ENCODE peak calls at places on chromosome 11, in four cellular contexts. Q is K562, K is IMR-90, A is GM12878. Z is an unnamed sample.

GRCh38 chr11:21121991-21122390 is 452.6 kb downstream of the NELL1 start:
- DNase-seq in Q (no peak), K (no peak), A (no peak), Z (no peak)

GRCh38 chr11:71477637-71478011 is 24.6 kb downstream of the NADSYN1 start:
- DNase-seq in Q (no peak), K (no peak), A (no peak), Z (no peak)

GRCh38 chr11:13923182-13923581 is 39.3 kb upstream of the SPON1 start:
- DNase-seq in Q (no peak), K (no peak), A (no peak), Z (no peak)

GRCh38 chr11:10550503-10550902 is 9.5 kb upstream of the RNF141 start:
- DNase-seq in Q (no peak), K (peak; percentile 82), A (no peak), Z (peak; percentile 39)

GRCh38 chr11:116882386-116882785 is 45.0 kb upstream of the APOA1 start:
- DNase-seq in Q (no peak), K (peak; percentile 93), A (no peak), Z (no peak)

GRCh38 chr11:60914620-60915249 is 777 bp downstream of the TMEM109 start:
- DNase-seq in Q (peak; percentile 35), K (peak; percentile 34), A (no peak), Z (peak; percentile 66)

GRCh38 chr11:118241191-118242098 is 10.7 kb downstream of the MPZL3 start:
- DNase-seq in Q (peak; percentile 77), K (no peak), A (no peak), Z (peak; percentile 93)

GRCh38 chr11:57460017-57460755 is at the start of gene RTN4RL2:
- DNase-seq in Q (peak; percentile 84), K (peak; percentile 45), A (no peak), Z (peak; percentile 36)

GRCh38 chr11:81916459-81916858 is 817.2 kb downstream of the FAM181B start:
- DNase-seq in Q (no peak), K (no peak), A (no peak), Z (no peak)

DNA sequence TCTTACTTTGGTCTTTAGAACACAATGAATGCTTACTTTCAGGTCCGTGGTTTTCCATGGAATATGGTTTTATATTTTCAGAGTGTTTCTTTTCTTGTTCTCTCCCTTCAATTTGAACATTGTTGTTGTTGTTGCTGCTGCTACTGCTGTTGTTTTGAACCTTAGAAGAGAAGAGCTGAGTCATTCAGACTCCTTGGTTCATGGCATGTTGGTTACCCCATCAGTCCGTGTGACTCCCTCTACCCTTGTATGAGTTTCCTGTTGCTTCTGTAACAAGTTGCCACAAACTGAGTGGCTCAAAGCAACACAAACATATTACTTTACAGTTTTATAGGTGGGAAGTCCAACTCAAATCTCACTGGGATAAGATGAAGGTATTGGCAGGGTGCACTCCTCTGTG is 511.0 kb downstream of the INSC start:
- DNase-seq in Q (no peak), K (no peak), A (no peak), Z (no peak)
- TF ChIP-seq FOS in Q (no peak), K (no peak), A (no peak), Z (no peak)

DNA sequence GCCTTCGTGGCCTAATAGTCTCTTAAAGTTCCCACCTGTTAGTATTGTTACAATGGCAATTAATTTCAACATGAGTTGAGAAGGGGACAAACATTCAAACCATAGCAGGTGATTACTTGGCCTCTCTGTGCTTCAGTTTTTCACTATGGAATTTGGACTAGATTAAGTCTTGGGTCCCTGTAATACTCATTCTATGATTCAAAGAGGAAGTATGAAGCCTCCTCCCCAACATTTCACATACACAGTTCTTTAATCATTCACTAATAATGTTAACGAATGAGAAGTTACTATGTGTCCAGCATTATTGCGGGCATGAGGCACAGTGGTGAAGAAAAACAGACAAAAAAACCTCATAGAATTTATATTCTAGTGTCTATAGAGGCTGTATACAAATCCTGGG is 19.9 kb upstream of the USP47 start:
- DNase-seq in Q (no peak), K (peak; percentile 53), A (no peak), Z (no peak)
- TF ChIP-seq FOS in Q (no peak), K (no peak), A (no peak), Z (no peak)

DNA sequence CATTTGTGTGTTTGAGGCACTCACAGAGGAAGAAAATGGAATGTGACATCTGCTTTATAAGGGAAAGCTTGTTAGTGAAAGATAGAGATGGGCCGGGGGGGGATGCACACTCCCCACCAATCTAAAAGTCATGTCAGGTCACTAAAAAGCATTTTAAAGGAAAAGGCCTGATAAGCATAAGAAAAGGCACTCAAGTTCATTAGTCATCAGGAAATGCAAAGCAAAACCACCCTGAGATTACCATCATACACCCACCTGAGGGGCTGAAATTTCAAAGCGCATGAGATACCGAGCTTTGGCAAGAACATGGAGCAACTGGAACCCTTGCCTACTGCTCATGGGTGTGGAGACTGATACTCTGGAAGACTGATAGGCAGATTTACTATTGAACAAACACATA is 77.9 kb upstream of the ANO1 start:
- DNase-seq in Q (no peak), K (no peak), A (no peak), Z (no peak)
- TF ChIP-seq FOS in Q (no peak), K (no peak), A (no peak), Z (no peak)

DNA sequence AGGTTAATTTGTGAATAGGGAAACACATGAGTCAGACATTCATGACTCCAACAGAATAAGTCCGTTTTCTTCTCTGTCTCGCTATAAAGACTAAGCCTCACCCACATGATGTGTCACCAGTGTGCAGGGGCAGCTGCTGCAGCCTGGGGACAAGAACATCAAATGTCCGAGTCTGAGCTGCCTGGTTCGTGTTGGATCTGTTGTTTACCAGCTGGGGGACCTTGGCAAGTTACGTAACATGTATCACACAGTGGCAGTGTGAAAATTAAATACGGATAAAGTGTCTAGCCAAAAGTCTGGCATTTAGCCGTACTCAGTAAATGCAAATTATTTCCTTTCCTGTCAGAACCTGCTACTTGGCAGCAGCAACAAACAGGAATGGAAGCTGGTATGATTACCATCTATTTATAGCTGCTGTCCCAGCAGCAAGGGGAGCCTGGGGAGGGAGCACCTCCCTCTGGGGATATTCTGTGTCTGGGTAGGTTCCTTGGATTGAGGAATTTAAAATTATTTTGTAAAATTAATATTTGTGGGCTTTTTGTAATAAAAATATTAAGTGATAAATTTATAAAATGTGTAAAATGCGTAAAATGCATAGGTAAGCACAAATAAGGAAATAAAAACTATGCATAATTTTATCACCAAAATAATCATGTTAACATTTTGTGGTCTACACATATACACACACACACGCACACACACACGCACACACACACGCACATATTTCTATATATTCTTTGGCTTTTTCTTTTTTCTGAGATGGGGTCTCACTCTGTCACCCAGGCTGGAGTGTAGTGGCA is 1.3 kb upstream of the CLDN25 start:
- DNase-seq in Q (no peak), K (peak; percentile 38), A (no peak), Z (peak; percentile 65)
- TF ChIP-seq FOS in Q (no peak), K (no peak), A (no peak), Z (peak; percentile 41)

GRCh38 chr11:96049426-96049825 is 125.5 kb upstream of the MTMR2 start:
- DNase-seq in Q (no peak), K (peak; percentile 76), A (no peak), Z (no peak)

GRCh38 chr11:96044747-96045146 is 120.8 kb upstream of the MTMR2 start:
- DNase-seq in Q (no peak), K (no peak), A (no peak), Z (no peak)

GRCh38 chr11:96044311-96044710 is 120.4 kb upstream of the MTMR2 start:
- DNase-seq in Q (no peak), K (no peak), A (no peak), Z (no peak)

GRCh38 chr11:96050435-96051182 is 126.7 kb upstream of the MTMR2 start:
- DNase-seq in Q (no peak), K (peak; percentile 86), A (no peak), Z (no peak)

DNA sequence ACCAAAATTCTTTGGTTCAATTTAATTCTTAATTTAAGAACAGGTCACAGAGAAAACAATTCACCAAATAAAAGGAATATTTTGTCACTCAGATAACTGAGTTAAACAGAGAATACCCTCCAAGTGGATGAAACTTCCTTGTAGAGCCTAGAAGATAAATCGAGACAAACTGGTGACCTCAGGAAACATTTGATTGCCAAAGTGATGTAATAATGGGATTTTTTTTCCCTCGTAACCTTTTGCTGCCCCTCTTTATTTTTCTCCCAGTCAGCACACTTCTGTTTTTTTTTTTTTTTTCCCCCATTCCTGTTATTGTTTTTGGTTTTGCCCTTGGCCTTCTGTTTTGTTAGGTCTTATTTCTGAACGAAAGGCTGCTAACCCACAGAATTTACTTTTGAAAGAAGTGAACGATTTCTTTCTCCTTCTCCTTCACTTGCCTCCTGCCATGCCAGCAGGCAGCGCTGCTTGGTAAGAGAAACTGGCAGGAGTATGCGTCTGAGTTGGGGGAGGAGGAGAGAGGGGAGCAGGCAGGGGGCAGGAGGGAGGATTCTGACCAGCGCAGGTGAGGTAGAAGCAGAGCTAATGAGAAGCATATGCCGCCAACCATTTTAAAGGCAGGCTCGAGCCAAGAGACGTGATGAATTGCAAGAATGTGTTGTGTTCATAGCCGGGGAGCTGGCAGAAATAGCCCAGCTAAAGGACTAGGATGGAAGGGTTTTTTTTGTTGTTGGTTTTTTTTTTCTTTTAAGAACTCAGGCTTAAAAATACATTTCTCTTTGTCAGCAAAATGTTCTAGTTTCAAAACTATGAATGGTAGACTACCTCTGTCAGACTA is 121.9 kb upstream of the MTMR2 start:
- DNase-seq in Q (no peak), K (peak; percentile 63), A (no peak), Z (peak; percentile 47)
- TF ChIP-seq FOS in Q (no peak), K (no peak), A (no peak), Z (no peak)

GRCh38 chr11:122032317-122032716 is 83.7 kb downstream of the BLID start:
- DNase-seq in Q (no peak), K (no peak), A (no peak), Z (no peak)
- TF ChIP-seq FOS in Q (no peak), K (no peak), A (no peak), Z (no peak)

Z was measured in endothelial cell of umbilical vein.